ENCODE peak calls at places on chromosomes 2 and 18, in eight cellular contexts. Z is choroid plexus epithelial cell, Y is mesothelial cell of epicardium, I is astrocyte of the spinal cord, P is A549, U is GM23338, R is foreskin fibroblast, V is stomach. K is an unnamed sample.

GRCh38 chr18:13216732-13217465 is 1.7 kb upstream of the LDLRAD4 start:
- DNase-seq in Z (peak), Y (peak), I (no peak), P (no peak), U (peak), R (no peak), V (peak), K (no peak)

GRCh38 chr2:65056990-65057375 is 767 bp downstream of the CEP68 start:
- DNase-seq in Z (no peak), Y (no peak), I (no peak), P (no peak), U (no peak), R (no peak), V (no peak), K (no peak)

GRCh38 chr2:109510136-109511028 is 103.4 kb downstream of the SEPTIN10 start:
- DNase-seq in Z (peak), Y (peak), I (peak), P (peak), U (peak), R (peak), V (peak), K (peak)

GRCh38 chr2:191593622-191594416 is 84.1 kb upstream of the NABP1 start:
- DNase-seq in Z (peak), Y (no peak), I (peak), P (peak), U (no peak), R (no peak), V (no peak), K (no peak)

GRCh38 chr2:219497495-219498279 is 1.0 kb upstream of the GMPPA start:
- DNase-seq in Z (peak), Y (no peak), I (peak), P (peak), U (peak), R (peak), V (peak), K (peak)

GRCh38 chr2:85524567-85524923 is 14.4 kb upstream of the MAT2A start:
- DNase-seq in Z (no peak), Y (peak), I (no peak), P (no peak), U (peak), R (no peak), V (peak), K (peak)

GRCh38 chr18:62777814-62778213 is 62.5 kb downstream of the PHLPP1 start:
- DNase-seq in Z (no peak), Y (no peak), I (no peak), P (no peak), U (no peak), R (no peak), V (no peak), K (no peak)

GRCh38 chr2:128538401-128538800 is 219.7 kb upstream of the HS6ST1 start:
- DNase-seq in Z (no peak), Y (no peak), I (peak), P (no peak), U (no peak), R (peak), V (peak), K (no peak)

GRCh38 chr18:939958-940357 is 35.3 kb downstream of the ADCYAP1 start:
- DNase-seq in Z (no peak), Y (no peak), I (no peak), P (no peak), U (no peak), R (no peak), V (no peak), K (no peak)

GRCh38 chr2:10327896-10328666 is 25.4 kb downstream of the HPCAL1 start:
- DNase-seq in Z (no peak), Y (no peak), I (no peak), P (no peak), U (no peak), R (no peak), V (peak), K (no peak)

GRCh38 chr2:228067309-228067708 is 114.2 kb downstream of the SPHKAP start:
- DNase-seq in Z (no peak), Y (no peak), I (no peak), P (no peak), U (no peak), R (no peak), V (no peak), K (no peak)

GRCh38 chr2:128408349-128409305 is 90.0 kb upstream of the HS6ST1 start:
- DNase-seq in Z (peak), Y (peak), I (peak), P (no peak), U (no peak), R (peak), V (peak), K (peak)

GRCh38 chr2:102915128-102915527 is 153.3 kb downstream of the TMEM182 start:
- DNase-seq in Z (peak), Y (no peak), I (peak), P (peak), U (no peak), R (no peak), V (no peak), K (no peak)

GRCh38 chr18:79531926-79532689 is 136.4 kb downstream of the NFATC1 start:
- DNase-seq in Z (peak), Y (no peak), I (no peak), P (no peak), U (no peak), R (no peak), V (no peak), K (no peak)

GRCh38 chr2:46390901-46391395 is 88.4 kb upstream of the TMEM247 start:
- DNase-seq in Z (no peak), Y (no peak), I (no peak), P (no peak), U (no peak), R (no peak), V (no peak), K (peak)

GRCh38 chr18:79062806-79063205 is 6.4 kb upstream of the ATP9B start:
- DNase-seq in Z (no peak), Y (no peak), I (no peak), P (no peak), U (no peak), R (no peak), V (peak), K (no peak)

GRCh38 chr2:230614040-230614439 is 98.6 kb upstream of the CAB39 start:
- DNase-seq in Z (no peak), Y (no peak), I (no peak), P (no peak), U (no peak), R (no peak), V (no peak), K (no peak)

GRCh38 chr2:107008843-107009242 is 122.9 kb upstream of the ST6GAL2 start:
- DNase-seq in Z (no peak), Y (no peak), I (no peak), P (peak), U (no peak), R (no peak), V (no peak), K (no peak)

GRCh38 chr2:1758112-1758630 is 13.9 kb upstream of the PXDN start:
- DNase-seq in Z (no peak), Y (no peak), I (no peak), P (no peak), U (no peak), R (no peak), V (no peak), K (no peak)

GRCh38 chr2:184906160-184906559 is 307.8 kb downstream of the ZNF804A start:
- DNase-seq in Z (no peak), Y (no peak), I (no peak), P (no peak), U (no peak), R (no peak), V (no peak), K (no peak)

GRCh38 chr2:234386971-234387370 is 109.9 kb downstream of the ARL4C start:
- DNase-seq in Z (no peak), Y (no peak), I (no peak), P (no peak), U (no peak), R (no peak), V (no peak), K (no peak)

GRCh38 chr2:86441789-86442641 is 844 bp downstream of the KDM3A start:
- DNase-seq in Z (peak), Y (peak), I (peak), P (peak), U (peak), R (peak), V (peak), K (no peak)

GRCh38 chr2:40458271-40458794 is 6.4 kb upstream of the SLC8A1 start:
- DNase-seq in Z (no peak), Y (no peak), I (no peak), P (no peak), U (no peak), R (no peak), V (no peak), K (no peak)

GRCh38 chr2:110204408-110205385 is at the start of gene NPHP1:
- DNase-seq in Z (peak), Y (peak), I (peak), P (peak), U (peak), R (peak), V (peak), K (peak)

GRCh38 chr2:238970553-238971081 is 122.7 kb downstream of the TWIST2 start:
- DNase-seq in Z (peak), Y (no peak), I (peak), P (peak), U (peak), R (no peak), V (peak), K (peak)

GRCh38 chr2:98869272-98869641 is 66.8 kb downstream of the CRACDL start:
- DNase-seq in Z (no peak), Y (no peak), I (no peak), P (peak), U (peak), R (no peak), V (peak), K (peak)

GRCh38 chr2:39356922-39357639 is 80.0 kb downstream of the MAP4K3 start:
- DNase-seq in Z (no peak), Y (no peak), I (no peak), P (no peak), U (no peak), R (no peak), V (no peak), K (no peak)

GRCh38 chr18:61335737-61336555 is 2.7 kb downstream of the CDH20 start:
- DNase-seq in Z (peak), Y (no peak), I (no peak), P (no peak), U (no peak), R (no peak), V (no peak), K (no peak)

GRCh38 chr2:2507471-2507997 is 176.5 kb upstream of the MYT1L start:
- DNase-seq in Z (no peak), Y (no peak), I (no peak), P (no peak), U (no peak), R (no peak), V (no peak), K (peak)

GRCh38 chr18:27845897-27846296 is 331.0 kb downstream of the CDH2 start:
- DNase-seq in Z (peak), Y (no peak), I (peak), P (no peak), U (no peak), R (no peak), V (no peak), K (no peak)

GRCh38 chr2:21165350-21165749 is 41.6 kb downstream of the TDRD15 start:
- DNase-seq in Z (peak), Y (no peak), I (peak), P (no peak), U (no peak), R (no peak), V (no peak), K (no peak)

GRCh38 chr2:218146056-218146455 is 20.2 kb downstream of the CXCR2 start:
- DNase-seq in Z (peak), Y (no peak), I (no peak), P (no peak), U (no peak), R (no peak), V (no peak), K (no peak)

GRCh38 chr2:158458617-158458920 is 1.8 kb downstream of the PKP4 start:
- DNase-seq in Z (peak), Y (no peak), I (no peak), P (no peak), U (no peak), R (no peak), V (no peak), K (no peak)

GRCh38 chr2:158457826-158458616 is 1.3 kb downstream of the PKP4 start:
- DNase-seq in Z (peak), Y (peak), I (peak), P (peak), U (peak), R (peak), V (peak), K (peak)

GRCh38 chr2:158463496-158464095 is 6.8 kb downstream of the PKP4 start:
- DNase-seq in Z (no peak), Y (no peak), I (no peak), P (no peak), U (no peak), R (no peak), V (no peak), K (no peak)

GRCh38 chr2:158459161-158460003 is 2.6 kb downstream of the PKP4 start:
- DNase-seq in Z (peak), Y (no peak), I (peak), P (peak), U (no peak), R (no peak), V (no peak), K (no peak)

GRCh38 chr2:158460632-158461297 is 4.0 kb downstream of the PKP4 start:
- DNase-seq in Z (peak), Y (no peak), I (peak), P (no peak), U (no peak), R (no peak), V (no peak), K (no peak)
- TF ChIP-seq CTCF in Z (peak), Y (no peak), I (peak), P (no peak), U (peak), R (peak), V (no peak), K (peak)

GRCh38 chr2:7809640-7810039 is 872.2 kb upstream of the ID2 start:
- DNase-seq in Z (no peak), Y (no peak), I (no peak), P (no peak), U (no peak), R (no peak), V (no peak), K (no peak)
- TF ChIP-seq CTCF in Z (no peak), Y (no peak), I (no peak), P (no peak), U (peak), R (no peak), V (no peak), K (no peak)

GRCh38 chr2:61538179-61538919 is at the start of gene XPO1:
- DNase-seq in Z (peak), Y (peak), I (peak), P (peak), U (peak), R (peak), V (peak), K (peak)

GRCh38 chr2:61538920-61539559 is 884 bp upstream of the XPO1 start:
- DNase-seq in Z (peak), Y (no peak), I (peak), P (peak), U (no peak), R (peak), V (no peak), K (no peak)

GRCh38 chr2:61537590-61538178 is 472 bp downstream of the XPO1 start:
- DNase-seq in Z (no peak), Y (no peak), I (peak), P (no peak), U (peak), R (no peak), V (no peak), K (no peak)

DNA sequence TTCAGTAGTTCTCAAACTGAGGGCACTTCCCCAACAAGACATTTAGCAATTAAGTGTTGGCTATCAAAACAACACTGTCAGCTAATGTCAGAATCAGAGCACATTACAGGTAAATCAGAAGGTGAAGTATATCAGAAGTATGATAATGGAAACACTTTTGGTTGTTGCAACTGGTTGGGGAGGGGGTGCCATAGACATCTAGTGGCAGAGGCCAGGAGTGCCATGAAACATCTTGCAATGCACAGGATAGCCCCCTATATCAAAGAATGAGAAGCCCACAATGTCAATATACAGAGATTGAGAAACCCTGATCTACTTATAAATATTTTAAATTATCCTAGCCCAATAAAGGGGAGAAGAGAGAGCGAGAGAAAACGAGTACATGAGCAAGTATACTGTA is 4.9 kb upstream of the XPO1 start:
- DNase-seq in Z (no peak), Y (no peak), I (no peak), P (no peak), U (no peak), R (no peak), V (no peak), K (no peak)
- TF ChIP-seq CTCF in Z (no peak), Y (no peak), I (no peak), P (no peak), U (peak), R (no peak), V (no peak), K (peak)

DNA sequence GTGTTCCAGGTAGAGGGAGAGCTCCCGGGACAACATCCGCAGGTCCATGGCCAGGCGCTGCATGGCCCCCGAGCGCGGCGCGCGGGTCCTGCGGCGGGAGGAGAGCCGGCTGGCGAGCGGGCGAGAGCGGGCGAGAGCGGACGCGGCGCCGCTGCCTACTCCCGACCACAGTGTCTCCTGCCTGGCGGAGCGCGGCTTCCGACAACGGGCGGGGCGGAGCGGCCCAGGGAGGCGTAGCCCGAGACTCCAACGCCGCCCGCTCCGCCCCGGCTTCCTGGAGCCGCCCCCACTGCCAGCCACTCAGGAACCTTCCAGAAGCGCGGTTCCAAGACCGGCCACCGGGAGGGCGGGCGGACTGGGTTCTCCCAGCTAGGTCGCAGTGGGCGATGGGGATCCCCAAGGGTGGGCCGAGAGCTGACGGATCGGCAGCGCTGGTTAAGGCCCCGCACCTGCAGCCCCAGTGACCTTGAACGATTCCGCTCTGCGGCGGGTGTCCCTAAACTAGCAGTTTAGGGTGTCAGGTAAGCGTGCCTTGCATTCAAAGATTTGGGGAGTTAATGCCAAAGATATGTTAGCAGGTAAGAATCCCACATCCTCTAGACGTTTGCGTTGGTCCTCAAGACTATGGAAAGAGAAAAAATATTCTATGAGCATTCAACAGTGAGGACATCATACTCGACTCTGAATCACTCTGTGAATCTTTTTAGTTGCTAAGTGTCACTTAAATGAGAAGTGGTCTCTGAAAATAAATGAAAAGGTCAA is at the start of gene ABHD3:
- DNase-seq in Z (peak), Y (peak), I (peak), P (peak), U (peak), R (peak), V (peak), K (peak)
- TF ChIP-seq CTCF in Z (peak), Y (peak), I (peak), P (no peak), U (no peak), R (peak), V (peak), K (peak)

K was measured in osteocyte.